ENCODE peak calls at places on chromosomes 3 and 15, in six cellular contexts. B is WERI-Rb-1, H is fibroblast of lung, X is astrocyte, P is psoas muscle, G is colonic mucosa. A is an unnamed sample.

GRCh38 chr15:31292391-31293020 is 34.1 kb upstream of the KLF13 start:
- DNase-seq in B (no peak), H (no peak), X (no peak), P (no peak), G (no peak), A (no peak)

GRCh38 chr3:182621435-182622240 is 171.7 kb upstream of the ATP11B start:
- DNase-seq in B (no peak), H (no peak), X (no peak), P (no peak), G (no peak), A (no peak)

GRCh38 chr15:59369597-59369996 is 3.1 kb downstream of the MYO1E start:
- DNase-seq in B (no peak), H (peak), X (no peak), P (no peak), G (no peak), A (no peak)

GRCh38 chr3:133230191-133230590 is 169.7 kb upstream of the BFSP2 start:
- DNase-seq in B (no peak), H (no peak), X (no peak), P (no peak), G (no peak), A (no peak)

GRCh38 chr15:46127361-46127874 is 492.6 kb downstream of the SQOR start:
- DNase-seq in B (no peak), H (peak), X (peak), P (no peak), G (no peak), A (no peak)

GRCh38 chr3:48433472-48434118 is 3.7 kb upstream of the PLXNB1 start:
- DNase-seq in B (no peak), H (peak), X (peak), P (no peak), G (peak), A (no peak)

GRCh38 chr3:70856414-70857162 is 544.1 kb upstream of the MDFIC2 start:
- DNase-seq in B (no peak), H (peak), X (peak), P (no peak), G (no peak), A (no peak)

GRCh38 chr3:141553055-141553454 is 66.2 kb downstream of the RASA2 start:
- DNase-seq in B (no peak), H (no peak), X (no peak), P (no peak), G (no peak), A (no peak)

GRCh38 chr3:162770556-162770955 is 1273.9 kb downstream of the OTOL1 start:
- DNase-seq in B (no peak), H (no peak), X (no peak), P (no peak), G (no peak), A (no peak)

GRCh38 chr3:42936157-42936981 is 30.4 kb downstream of the ZNF662 start:
- DNase-seq in B (peak), H (peak), X (peak), P (peak), G (peak), A (no peak)

GRCh38 chr3:192894676-192895075 is 23.0 kb downstream of the MB21D2 start:
- DNase-seq in B (no peak), H (no peak), X (no peak), P (no peak), G (no peak), A (no peak)

GRCh38 chr3:13500133-13500885 is 20.2 kb downstream of the HDAC11 start:
- DNase-seq in B (peak), H (no peak), X (no peak), P (peak), G (no peak), A (no peak)

GRCh38 chr15:48467801-48468200 is 136.6 kb downstream of the DUT start:
- DNase-seq in B (no peak), H (no peak), X (no peak), P (no peak), G (no peak), A (no peak)

GRCh38 chr15:90039996-90040395 is 38.9 kb downstream of the ZNF710 start:
- DNase-seq in B (no peak), H (no peak), X (no peak), P (no peak), G (no peak), A (no peak)

GRCh38 chr3:55482496-55483195 is 4.5 kb downstream of the WNT5A start:
- DNase-seq in B (peak), H (peak), X (peak), P (no peak), G (peak), A (no peak)

GRCh38 chr3:76096836-76097587 is 311.7 kb upstream of the ZNF717 start:
- DNase-seq in B (no peak), H (peak), X (peak), P (no peak), G (no peak), A (no peak)

GRCh38 chr3:64815195-64815627 is 127.4 kb upstream of the ADAMTS9 start:
- DNase-seq in B (no peak), H (peak), X (peak), P (no peak), G (no peak), A (no peak)

GRCh38 chr15:40098489-40099261 is 10.0 kb downstream of the BMF start:
- DNase-seq in B (peak), H (peak), X (peak), P (peak), G (peak), A (peak)

GRCh38 chr15:77546050-77546501 is 86.6 kb downstream of the LINGO1 start:
- DNase-seq in B (no peak), H (peak), X (peak), P (no peak), G (no peak), A (no peak)

GRCh38 chr3:134527037-134527436 is 41.2 kb downstream of the CEP63 start:
- DNase-seq in B (peak), H (no peak), X (no peak), P (no peak), G (no peak), A (no peak)

GRCh38 chr3:139534992-139535879 is 4.3 kb downstream of the RBP1 start:
- DNase-seq in B (peak), H (peak), X (peak), P (peak), G (peak), A (no peak)

GRCh38 chr15:66655997-66656396 is 46.0 kb upstream of the SMAD6 start:
- DNase-seq in B (no peak), H (no peak), X (no peak), P (no peak), G (no peak), A (no peak)

GRCh38 chr3:197354195-197355059 is 56.0 kb upstream of the DLG1 start:
- DNase-seq in B (peak), H (peak), X (peak), P (peak), G (peak), A (no peak)

GRCh38 chr3:11543948-11544387 is 99.7 kb downstream of the VGLL4 start:
- DNase-seq in B (no peak), H (no peak), X (no peak), P (no peak), G (no peak), A (no peak)

GRCh38 chr3:11546657-11547302 is 96.9 kb downstream of the VGLL4 start:
- DNase-seq in B (peak), H (no peak), X (no peak), P (no peak), G (no peak), A (no peak)

GRCh38 chr3:11544413-11545181 is 99.1 kb downstream of the VGLL4 start:
- DNase-seq in B (peak), H (peak), X (peak), P (peak), G (no peak), A (no peak)

GRCh38 chr3:11543141-11543947 is 100.4 kb downstream of the VGLL4 start:
- DNase-seq in B (no peak), H (no peak), X (no peak), P (no peak), G (no peak), A (no peak)

GRCh38 chr3:11545186-11545851 is 98.4 kb downstream of the VGLL4 start:
- DNase-seq in B (no peak), H (no peak), X (no peak), P (no peak), G (no peak), A (no peak)
- H3K27ac ChIP-seq in B (peak), H (no peak), X (no peak), P (no peak), G (peak), A (no peak)

DNA sequence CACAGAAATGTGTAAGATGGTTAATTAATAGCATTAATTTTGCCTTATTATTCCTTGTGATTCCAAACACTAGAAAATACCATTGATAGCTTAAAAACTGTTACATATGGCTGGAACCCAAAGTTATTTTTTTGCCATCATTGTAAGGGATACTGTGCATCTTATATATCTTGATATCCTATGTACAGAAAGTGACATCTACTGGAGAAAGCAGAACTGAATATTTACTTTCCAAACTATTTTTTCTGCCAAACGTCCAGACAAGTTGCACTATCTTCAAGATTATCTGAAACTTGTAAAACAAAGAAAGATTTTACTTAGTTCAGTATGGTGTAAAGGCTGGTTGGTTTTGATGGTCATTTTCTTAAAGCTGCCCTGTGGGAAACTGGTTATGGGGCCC is 33.3 kb upstream of the MEIS2 start:
- DNase-seq in B (no peak), H (peak), X (no peak), P (no peak), G (no peak), A (no peak)
- TF ChIP-seq CTCF in B (peak), H (no peak), X (peak), P (no peak), G (no peak), A (no peak)

GRCh38 chr3:123695731-123696640 is 111.1 kb upstream of the HACD2 start:
- DNase-seq in B (no peak), H (peak), X (no peak), P (no peak), G (no peak), A (no peak)

GRCh38 chr3:123700791-123701712 is 116.2 kb upstream of the HACD2 start:
- DNase-seq in B (no peak), H (no peak), X (no peak), P (no peak), G (peak), A (no peak)

GRCh38 chr3:123696796-123697195 is 111.9 kb upstream of the HACD2 start:
- DNase-seq in B (no peak), H (no peak), X (no peak), P (no peak), G (no peak), A (no peak)

GRCh38 chr3:123695152-123695551 is 110.3 kb upstream of the HACD2 start:
- DNase-seq in B (no peak), H (peak), X (no peak), P (no peak), G (no peak), A (no peak)

DNA sequence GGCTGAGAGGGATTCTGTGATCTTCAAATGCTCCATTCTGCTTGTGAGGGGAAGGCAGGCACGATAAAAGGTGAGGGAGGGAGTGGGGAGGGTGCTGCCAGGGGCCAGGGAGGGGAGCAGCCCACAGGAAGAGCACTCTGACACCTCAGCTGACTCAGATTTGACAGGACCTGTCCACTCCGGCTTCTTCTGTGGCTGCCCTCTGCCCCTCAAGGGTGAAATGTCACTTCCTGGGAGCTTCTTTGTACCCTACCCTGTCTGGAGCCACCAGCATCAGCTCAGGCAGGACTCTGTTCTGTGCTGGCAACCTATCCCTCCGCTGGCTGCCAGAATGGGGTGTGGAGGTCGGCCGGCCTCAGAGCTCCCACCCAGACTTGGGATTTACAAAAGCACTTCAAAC is 114.0 kb upstream of the HACD2 start:
- DNase-seq in B (no peak), H (no peak), X (no peak), P (no peak), G (no peak), A (no peak)
- H3K27ac ChIP-seq in B (no peak), H (no peak), X (no peak), P (no peak), G (peak), A (no peak)

DNA sequence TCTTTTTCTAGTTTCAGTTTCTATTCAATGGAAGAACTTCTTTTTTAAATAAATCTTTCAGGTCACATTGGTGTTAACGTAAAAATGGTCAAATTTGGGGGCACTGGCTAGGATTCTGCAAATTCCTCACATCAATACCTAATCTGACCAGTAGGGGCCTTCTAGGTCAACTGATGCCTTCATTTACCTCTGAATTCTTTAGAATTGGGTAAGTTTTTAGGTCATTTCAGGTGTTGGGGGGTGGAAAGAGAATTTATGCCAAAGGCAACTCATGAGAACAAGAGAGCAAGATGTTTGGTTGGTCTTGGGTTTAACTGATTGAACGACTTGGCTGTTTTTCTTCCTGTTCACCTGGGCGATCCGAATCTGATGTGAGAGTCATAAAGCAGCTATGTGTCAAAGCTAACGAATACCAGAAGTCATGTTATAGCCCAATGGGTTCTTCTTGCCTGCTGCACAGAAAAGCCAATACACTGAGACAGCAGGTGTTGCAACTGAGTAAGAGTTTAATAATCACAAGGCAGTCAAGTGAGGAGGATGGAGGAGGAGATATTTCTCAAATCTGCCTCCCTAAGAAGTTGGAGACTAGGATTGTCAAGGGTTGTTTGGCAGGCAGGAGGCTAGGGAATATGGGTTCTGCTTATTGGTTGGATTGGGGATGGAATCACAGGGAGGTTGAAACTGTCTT is 15.3 kb downstream of the LRRC49 start:
- DNase-seq in B (no peak), H (no peak), X (no peak), P (no peak), G (no peak), A (no peak)
- TF ChIP-seq CTCF in B (peak), H (no peak), X (no peak), P (peak), G (no peak), A (no peak)

GRCh38 chr3:143384076-143384475 is 264.5 kb downstream of the CHST2 start:
- DNase-seq in B (no peak), H (no peak), X (no peak), P (peak), G (no peak), A (no peak)
- H3K27ac ChIP-seq in B (no peak), H (no peak), X (no peak), P (no peak), G (no peak), A (no peak)

DNA sequence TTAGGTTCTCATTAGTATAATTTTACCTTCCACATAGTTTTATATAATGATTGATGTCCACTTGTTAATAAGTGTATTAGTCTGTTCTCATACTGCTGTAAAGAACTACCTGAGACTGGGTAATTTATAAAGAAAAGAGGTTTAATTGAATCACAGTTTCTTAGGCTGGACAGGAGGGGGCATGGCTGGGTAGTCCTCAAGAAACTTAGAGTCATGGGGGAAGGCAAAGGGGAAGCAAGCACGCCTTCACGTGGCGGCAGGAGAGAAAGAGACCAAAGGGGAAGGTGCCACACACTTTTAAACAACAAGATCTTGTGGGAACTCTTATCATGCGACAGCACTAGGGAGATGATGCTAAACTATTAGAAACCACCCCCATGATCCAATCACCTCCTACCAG is 19.2 kb downstream of the DZIP3 start:
- DNase-seq in B (no peak), H (no peak), X (no peak), P (no peak), G (no peak), A (no peak)
- TF ChIP-seq CTCF in B (no peak), H (no peak), X (no peak), P (no peak), G (no peak), A (no peak)

GRCh38 chr15:57220220-57220619 is 156.1 kb upstream of the CGNL1 start:
- DNase-seq in B (no peak), H (peak), X (peak), P (no peak), G (no peak), A (no peak)

GRCh38 chr15:57227181-57227580 is 149.1 kb upstream of the CGNL1 start:
- DNase-seq in B (no peak), H (peak), X (no peak), P (no peak), G (no peak), A (no peak)

GRCh38 chr15:57224664-57225063 is 151.6 kb upstream of the CGNL1 start:
- DNase-seq in B (no peak), H (peak), X (peak), P (no peak), G (no peak), A (no peak)

GRCh38 chr15:57223345-57223744 is 153.0 kb upstream of the CGNL1 start:
- DNase-seq in B (no peak), H (peak), X (no peak), P (no peak), G (no peak), A (no peak)

GRCh38 chr15:57223887-57224286 is 152.4 kb upstream of the CGNL1 start:
- DNase-seq in B (no peak), H (no peak), X (no peak), P (no peak), G (no peak), A (no peak)
- H3K27ac ChIP-seq in B (no peak), H (no peak), X (peak), P (no peak), G (no peak), A (no peak)

GRCh38 chr3:128745742-128746141 is 19.8 kb downstream of the RAB7A start:
- DNase-seq in B (no peak), H (no peak), X (no peak), P (no peak), G (no peak), A (no peak)
- TF ChIP-seq CTCF in B (peak), H (no peak), X (no peak), P (no peak), G (no peak), A (no peak)

A was measured in CD4-positive, alpha-beta T cell.